ENCODE peak calls at places on chromosomes 1 and 21, in eight cellular contexts. One of them, this sample, is unnamed.

GRCh38 chr1:61253059-61253735 is 170.8 kb downstream of the NFIA start:
- DNase-seq in effector CD4-positive, alpha-beta T cell: no peak
- DNase-seq in bronchial epithelial cell: peak
- DNase-seq in GM12865: peak
- DNase-seq in NCI-H446: peak
- DNase-seq in activated CD8-positive, alpha-beta memory T cell treated with anti-CD3 and anti-CD28 coated beads for 24 hours: no peak
- DNase-seq in kidney tubule cell: peak
- DNase-seq in choroid plexus epithelial cell: peak
- DNase-seq in this sample: no peak

GRCh38 chr1:96923753-96924152 is 202.2 kb downstream of the PTBP2 start:
- DNase-seq in GM12865: no peak
- DNase-seq in activated CD8-positive, alpha-beta memory T cell treated with anti-CD3 and anti-CD28 coated beads for 24 hours: no peak
- DNase-seq in bronchial epithelial cell: no peak
- DNase-seq in effector CD4-positive, alpha-beta T cell: no peak
- DNase-seq in kidney tubule cell: no peak
- DNase-seq in choroid plexus epithelial cell: no peak
- DNase-seq in NCI-H446: no peak
- DNase-seq in this sample: no peak

GRCh38 chr1:11272544-11272841 is 505 bp upstream of the UBIAD1 start:
- DNase-seq in GM12865: no peak
- DNase-seq in bronchial epithelial cell: no peak
- DNase-seq in kidney tubule cell: no peak
- DNase-seq in choroid plexus epithelial cell: no peak
- DNase-seq in activated CD8-positive, alpha-beta memory T cell treated with anti-CD3 and anti-CD28 coated beads for 24 hours: no peak
- DNase-seq in effector CD4-positive, alpha-beta T cell: no peak
- DNase-seq in NCI-H446: no peak
- DNase-seq in this sample: no peak

GRCh38 chr21:33075596-33076195 is 5.8 kb downstream of the OLIG1 start:
- DNase-seq in choroid plexus epithelial cell: no peak
- DNase-seq in bronchial epithelial cell: no peak
- DNase-seq in NCI-H446: no peak
- DNase-seq in activated CD8-positive, alpha-beta memory T cell treated with anti-CD3 and anti-CD28 coated beads for 24 hours: no peak
- DNase-seq in GM12865: no peak
- DNase-seq in effector CD4-positive, alpha-beta T cell: no peak
- DNase-seq in kidney tubule cell: peak
- DNase-seq in this sample: no peak

GRCh38 chr1:93537924-93538323 is 90.0 kb downstream of the FNBP1L start:
- DNase-seq in effector CD4-positive, alpha-beta T cell: no peak
- DNase-seq in NCI-H446: no peak
- DNase-seq in bronchial epithelial cell: no peak
- DNase-seq in GM12865: no peak
- DNase-seq in kidney tubule cell: no peak
- DNase-seq in activated CD8-positive, alpha-beta memory T cell treated with anti-CD3 and anti-CD28 coated beads for 24 hours: no peak
- DNase-seq in choroid plexus epithelial cell: no peak
- DNase-seq in this sample: no peak

GRCh38 chr1:150558761-150559626 is 9.8 kb downstream of the ADAMTSL4 start:
- DNase-seq in NCI-H446: no peak
- DNase-seq in GM12865: peak
- DNase-seq in activated CD8-positive, alpha-beta memory T cell treated with anti-CD3 and anti-CD28 coated beads for 24 hours: no peak
- DNase-seq in bronchial epithelial cell: no peak
- DNase-seq in kidney tubule cell: no peak
- DNase-seq in effector CD4-positive, alpha-beta T cell: no peak
- DNase-seq in choroid plexus epithelial cell: no peak
- DNase-seq in this sample: no peak

GRCh38 chr1:74811421-74812179 is 78.6 kb downstream of the TYW3 start:
- DNase-seq in NCI-H446: peak
- DNase-seq in bronchial epithelial cell: no peak
- DNase-seq in choroid plexus epithelial cell: no peak
- DNase-seq in effector CD4-positive, alpha-beta T cell: no peak
- DNase-seq in activated CD8-positive, alpha-beta memory T cell treated with anti-CD3 and anti-CD28 coated beads for 24 hours: no peak
- DNase-seq in GM12865: peak
- DNase-seq in kidney tubule cell: no peak
- DNase-seq in this sample: no peak

GRCh38 chr1:155069551-155070391 is 6.2 kb downstream of the EFNA4 start:
- DNase-seq in bronchial epithelial cell: no peak
- DNase-seq in choroid plexus epithelial cell: no peak
- DNase-seq in GM12865: no peak
- DNase-seq in kidney tubule cell: no peak
- DNase-seq in activated CD8-positive, alpha-beta memory T cell treated with anti-CD3 and anti-CD28 coated beads for 24 hours: no peak
- DNase-seq in NCI-H446: peak
- DNase-seq in effector CD4-positive, alpha-beta T cell: no peak
- DNase-seq in this sample: no peak

GRCh38 chr1:86448670-86449069 is 20.1 kb upstream of the CLCA1 start:
- DNase-seq in choroid plexus epithelial cell: no peak
- DNase-seq in bronchial epithelial cell: no peak
- DNase-seq in activated CD8-positive, alpha-beta memory T cell treated with anti-CD3 and anti-CD28 coated beads for 24 hours: no peak
- DNase-seq in NCI-H446: no peak
- DNase-seq in GM12865: no peak
- DNase-seq in kidney tubule cell: no peak
- DNase-seq in effector CD4-positive, alpha-beta T cell: no peak
- DNase-seq in this sample: no peak

GRCh38 chr1:42214447-42214871 is 49.9 kb upstream of the GUCA2A start:
- DNase-seq in NCI-H446: peak
- DNase-seq in kidney tubule cell: peak
- DNase-seq in effector CD4-positive, alpha-beta T cell: no peak
- DNase-seq in GM12865: no peak
- DNase-seq in choroid plexus epithelial cell: peak
- DNase-seq in bronchial epithelial cell: peak
- DNase-seq in activated CD8-positive, alpha-beta memory T cell treated with anti-CD3 and anti-CD28 coated beads for 24 hours: no peak
- DNase-seq in this sample: no peak

GRCh38 chr1:53449026-53449425 is 10.2 kb upstream of the DMRTB1 start:
- DNase-seq in GM12865: no peak
- DNase-seq in activated CD8-positive, alpha-beta memory T cell treated with anti-CD3 and anti-CD28 coated beads for 24 hours: no peak
- DNase-seq in NCI-H446: peak
- DNase-seq in choroid plexus epithelial cell: peak
- DNase-seq in bronchial epithelial cell: peak
- DNase-seq in effector CD4-positive, alpha-beta T cell: no peak
- DNase-seq in kidney tubule cell: peak
- DNase-seq in this sample: no peak